ENCODE peak calls at places on chromosomes 16 and 17, in ten cellular contexts. W is testis, P is NB4, X is sigmoid colon, C is adrenal gland, O is H1, G is tibial nerve, A is transverse colon, B is prostate gland, T is heart left ventricle. D is an unnamed sample.

GRCh38 chr17:7858487-7858832 is 657 bp downstream of the CYB5D1 start:
- DNase-seq in W (peak), P (peak), X (peak), C (peak), O (no peak), G (no peak), A (peak), B (no peak), T (no peak), D (peak)

GRCh38 chr16:15542261-15542660 is 100.7 kb downstream of the MARF1 start:
- DNase-seq in W (no peak), P (no peak), X (no peak), C (no peak), O (no peak), G (no peak), A (no peak), B (no peak), T (no peak), D (no peak)

GRCh38 chr16:80047796-80048649 is 447.5 kb upstream of the MAF start:
- DNase-seq in W (no peak), P (no peak), X (no peak), C (no peak), O (no peak), G (no peak), A (no peak), B (no peak), T (no peak), D (no peak)

GRCh38 chr16:77437859-77438258 is 3.0 kb upstream of the ADAMTS18 start:
- DNase-seq in W (no peak), P (peak), X (no peak), C (no peak), O (no peak), G (no peak), A (no peak), B (no peak), T (no peak), D (no peak)

GRCh38 chr17:45050680-45051059 is 762 bp downstream of the DCAKD start:
- DNase-seq in W (no peak), P (peak), X (no peak), C (no peak), O (no peak), G (no peak), A (peak), B (no peak), T (no peak), D (no peak)

GRCh38 chr16:46853713-46854443 is 22.9 kb upstream of the C16orf87 start:
- DNase-seq in W (peak), P (peak), X (peak), C (peak), O (peak), G (peak), A (peak), B (peak), T (peak), D (peak)

GRCh38 chr17:44378171-44378705 is 11.2 kb downstream of the ITGA2B start:
- DNase-seq in W (no peak), P (no peak), X (no peak), C (no peak), O (no peak), G (no peak), A (no peak), B (no peak), T (no peak), D (no peak)

GRCh38 chr17:47847341-47848197 is 3.4 kb downstream of the SP6 start:
- DNase-seq in W (peak), P (no peak), X (no peak), C (no peak), O (peak), G (no peak), A (no peak), B (no peak), T (no peak), D (no peak)

GRCh38 chr17:61420128-61420527 is 20.5 kb downstream of the TBX2 start:
- DNase-seq in W (no peak), P (no peak), X (no peak), C (no peak), O (peak), G (no peak), A (no peak), B (no peak), T (no peak), D (no peak)

GRCh38 chr17:50872710-50873424 is 6.7 kb upstream of the TOB1 start:
- DNase-seq in W (no peak), P (peak), X (peak), C (peak), O (no peak), G (no peak), A (no peak), B (peak), T (no peak), D (no peak)

GRCh38 chr17:51912939-51913338 is 245.6 kb downstream of the CA10 start:
- DNase-seq in W (no peak), P (no peak), X (no peak), C (no peak), O (peak), G (no peak), A (no peak), B (no peak), T (no peak), D (no peak)

GRCh38 chr16:10206215-10206614 is 24.0 kb upstream of the GRIN2A start:
- DNase-seq in W (no peak), P (no peak), X (no peak), C (no peak), O (no peak), G (no peak), A (no peak), B (no peak), T (no peak), D (no peak)

GRCh38 chr16:67942200-67942509 is 1.8 kb downstream of the LCAT start:
- DNase-seq in W (peak), P (peak), X (no peak), C (peak), O (peak), G (no peak), A (no peak), B (no peak), T (no peak), D (no peak)

GRCh38 chr16:71380831-71381230 is 22.3 kb downstream of the CALB2 start:
- DNase-seq in W (no peak), P (no peak), X (no peak), C (no peak), O (no peak), G (no peak), A (no peak), B (no peak), T (no peak), D (no peak)

GRCh38 chr16:8777217-8777616 is 20.2 kb downstream of the TMEM186 start:
- DNase-seq in W (no peak), P (no peak), X (no peak), C (no peak), O (no peak), G (no peak), A (no peak), B (no peak), T (no peak), D (no peak)

GRCh38 chr17:39763046-39763800 is 25.5 kb downstream of the GRB7 start:
- DNase-seq in W (no peak), P (no peak), X (no peak), C (no peak), O (no peak), G (no peak), A (no peak), B (no peak), T (no peak), D (no peak)

GRCh38 chr17:7022791-7023571 is at the start of gene BCL6B:
- DNase-seq in W (no peak), P (no peak), X (no peak), C (peak), O (peak), G (no peak), A (no peak), B (no peak), T (peak), D (peak)

GRCh38 chr17:12985431-12986285 is 32.2 kb downstream of the ELAC2 start:
- DNase-seq in W (no peak), P (no peak), X (no peak), C (no peak), O (no peak), G (no peak), A (no peak), B (no peak), T (peak), D (no peak)

GRCh38 chr17:65698381-65699061 is 137.1 kb upstream of the AXIN2 start:
- DNase-seq in W (no peak), P (no peak), X (no peak), C (no peak), O (no peak), G (no peak), A (no peak), B (no peak), T (no peak), D (no peak)

GRCh38 chr16:1001096-1001495 is 19.5 kb downstream of the SOX8 start:
- DNase-seq in W (no peak), P (no peak), X (no peak), C (no peak), O (no peak), G (no peak), A (no peak), B (no peak), T (no peak), D (no peak)

GRCh38 chr16:12773216-12773615 is 30.5 kb downstream of the CPPED1 start:
- DNase-seq in W (no peak), P (no peak), X (no peak), C (no peak), O (no peak), G (no peak), A (no peak), B (no peak), T (no peak), D (no peak)

GRCh38 chr17:17872468-17873345 is 35.9 kb upstream of the SREBF1 start:
- DNase-seq in W (no peak), P (no peak), X (no peak), C (no peak), O (no peak), G (no peak), A (no peak), B (no peak), T (no peak), D (no peak)

GRCh38 chr16:81469183-81469677 is 24.6 kb downstream of the CMIP start:
- DNase-seq in W (no peak), P (no peak), X (no peak), C (no peak), O (no peak), G (no peak), A (no peak), B (no peak), T (no peak), D (no peak)

GRCh38 chr16:2329532-2329931 is 11.0 kb downstream of the ABCA3 start:
- DNase-seq in W (no peak), P (no peak), X (no peak), C (no peak), O (no peak), G (no peak), A (no peak), B (no peak), T (no peak), D (no peak)

GRCh38 chr17:8384801-8385335 is 1.9 kb upstream of the RPL26 start:
- DNase-seq in W (no peak), P (no peak), X (no peak), C (no peak), O (no peak), G (no peak), A (no peak), B (no peak), T (no peak), D (no peak)

GRCh38 chr16:87733190-87733589 is 32.6 kb downstream of the KLHDC4 start:
- DNase-seq in W (no peak), P (no peak), X (no peak), C (no peak), O (no peak), G (no peak), A (peak), B (no peak), T (no peak), D (no peak)

GRCh38 chr16:84026601-84027000 is 16.0 kb downstream of the SLC38A8 start:
- DNase-seq in W (no peak), P (no peak), X (no peak), C (no peak), O (no peak), G (no peak), A (no peak), B (no peak), T (no peak), D (no peak)

GRCh38 chr17:64123114-64123513 is 6.8 kb downstream of the ERN1 start:
- DNase-seq in W (no peak), P (no peak), X (no peak), C (no peak), O (no peak), G (no peak), A (no peak), B (no peak), T (no peak), D (no peak)
- TF ChIP-seq CTCF in W (no peak), P (no peak), X (no peak), C (no peak), O (no peak), G (no peak), A (no peak), B (no peak), T (no peak), D (no peak)

DNA sequence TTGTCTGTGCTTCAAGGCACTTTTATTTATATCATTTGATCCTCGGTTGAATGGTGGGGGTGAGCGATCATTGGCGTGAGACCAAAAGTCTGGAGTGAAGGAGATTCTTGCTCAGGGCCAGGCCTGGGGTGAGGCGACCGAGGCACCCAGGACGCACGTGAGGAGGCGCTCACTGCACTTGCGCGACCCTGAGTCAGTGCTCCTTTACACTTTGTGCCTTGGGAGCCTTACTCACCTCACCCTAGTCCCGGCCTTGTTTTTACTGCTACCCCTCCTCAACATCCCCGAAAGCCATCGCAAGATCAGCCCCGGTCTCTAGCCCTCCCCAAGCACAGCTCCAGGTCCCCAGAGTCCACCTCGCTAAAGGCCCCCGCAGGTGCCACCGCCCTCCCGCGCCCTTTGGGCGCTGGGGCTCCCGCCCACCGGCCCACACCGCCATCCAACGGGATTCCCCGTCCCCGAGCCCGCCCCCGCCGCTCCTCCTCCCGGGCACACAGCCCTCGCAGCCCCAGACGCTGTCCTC is 496 bp downstream of the EZH1 start:
- DNase-seq in W (peak), P (peak), X (peak), C (peak), O (no peak), G (peak), A (peak), B (peak), T (peak), D (peak)
- TF ChIP-seq POLR2A in W (no peak), P (no peak), X (no peak), C (no peak), O (no peak), G (no peak), A (no peak), B (no peak), T (no peak), D (no peak)

GRCh38 chr16:31713945-31714898 is 159.4 kb upstream of the ZNF267 start:
- DNase-seq in W (no peak), P (peak), X (no peak), C (no peak), O (peak), G (no peak), A (no peak), B (no peak), T (no peak), D (no peak)

GRCh38 chr16:31714899-31715504 is 158.6 kb upstream of the ZNF267 start:
- DNase-seq in W (no peak), P (no peak), X (no peak), C (no peak), O (no peak), G (no peak), A (no peak), B (no peak), T (no peak), D (no peak)

GRCh38 chr16:31712064-31712540 is 161.5 kb upstream of the ZNF267 start:
- DNase-seq in W (no peak), P (no peak), X (no peak), C (no peak), O (no peak), G (no peak), A (no peak), B (no peak), T (no peak), D (no peak)

GRCh38 chr16:31711344-31711845 is 162.2 kb upstream of the ZNF267 start:
- DNase-seq in W (no peak), P (no peak), X (no peak), C (no peak), O (no peak), G (no peak), A (no peak), B (no peak), T (no peak), D (no peak)

DNA sequence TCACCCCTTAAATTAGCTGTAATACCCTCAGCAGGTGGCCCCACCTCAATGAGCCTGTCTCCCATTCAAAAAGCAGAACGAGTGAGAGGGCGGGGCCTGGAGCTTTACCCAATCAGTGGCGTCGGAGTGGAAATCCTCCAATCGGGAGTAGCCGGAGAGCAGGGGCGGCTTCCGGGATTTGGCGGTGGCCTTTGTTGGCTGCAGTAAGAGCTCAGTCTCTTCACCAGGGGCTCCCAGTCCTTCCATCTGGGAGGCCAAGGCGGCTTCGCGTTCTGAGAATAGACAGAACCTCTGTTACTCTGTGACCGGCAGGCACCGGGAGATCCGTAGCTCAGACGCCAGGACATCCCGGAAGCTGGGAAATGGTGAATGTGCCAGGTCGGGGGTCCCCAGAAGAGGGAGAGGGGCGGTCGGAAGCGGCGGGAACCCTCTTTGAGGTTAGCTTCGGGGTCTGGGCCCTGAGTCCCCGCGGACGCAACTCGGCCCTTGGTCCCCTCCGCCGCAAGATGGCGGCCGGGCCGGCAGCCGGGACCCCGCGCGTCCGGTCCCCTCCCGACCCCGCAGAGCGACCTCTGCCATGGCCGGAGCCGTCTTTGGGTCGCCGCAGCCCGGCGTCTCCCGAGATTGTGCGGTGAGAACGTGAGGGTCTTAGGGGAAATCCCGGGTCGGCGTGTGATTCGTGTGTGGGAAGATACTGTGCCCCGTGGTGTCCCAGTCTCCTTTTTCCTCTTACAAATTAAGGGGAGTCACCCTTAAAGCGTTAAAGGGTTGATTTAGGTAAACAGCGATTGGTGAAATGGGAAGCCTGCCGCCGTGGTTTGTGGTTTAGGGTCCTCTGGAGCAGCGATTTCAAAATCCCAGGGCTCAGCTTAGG is 160.3 kb upstream of the ZNF267 start:
- DNase-seq in W (peak), P (peak), X (peak), C (peak), O (peak), G (peak), A (peak), B (peak), T (peak), D (peak)
- TF ChIP-seq CTCF in W (no peak), P (no peak), X (no peak), C (no peak), O (no peak), G (no peak), A (no peak), B (no peak), T (peak), D (no peak)

GRCh38 chr17:58679263-58680037 is 12.4 kb downstream of the TEX14 start:
- DNase-seq in W (no peak), P (peak), X (no peak), C (no peak), O (no peak), G (no peak), A (no peak), B (no peak), T (no peak), D (no peak)
- TF ChIP-seq POLR2A in W (no peak), P (peak), X (no peak), C (no peak), O (peak), G (peak), A (no peak), B (no peak), T (no peak), D (no peak)

GRCh38 chr17:4620531-4621101 is 20.9 kb downstream of the ALOX15 start:
- DNase-seq in W (no peak), P (no peak), X (no peak), C (no peak), O (no peak), G (no peak), A (no peak), B (no peak), T (no peak), D (no peak)
- TF ChIP-seq CTCF in W (no peak), P (no peak), X (no peak), C (no peak), O (no peak), G (no peak), A (no peak), B (no peak), T (no peak), D (no peak)

GRCh38 chr16:85054948-85055502 is 27.4 kb downstream of the KIAA0513 start:
- DNase-seq in W (no peak), P (no peak), X (no peak), C (no peak), O (no peak), G (no peak), A (no peak), B (no peak), T (no peak), D (no peak)

GRCh38 chr16:85057212-85057889 is 29.8 kb downstream of the KIAA0513 start:
- DNase-seq in W (no peak), P (no peak), X (no peak), C (no peak), O (no peak), G (no peak), A (no peak), B (no peak), T (no peak), D (no peak)

GRCh38 chr16:85056211-85056748 is 28.7 kb downstream of the KIAA0513 start:
- DNase-seq in W (no peak), P (peak), X (no peak), C (peak), O (no peak), G (no peak), A (no peak), B (no peak), T (no peak), D (peak)

GRCh38 chr16:85057948-85058347 is 30.4 kb downstream of the KIAA0513 start:
- DNase-seq in W (no peak), P (no peak), X (no peak), C (no peak), O (no peak), G (no peak), A (no peak), B (no peak), T (no peak), D (no peak)

DNA sequence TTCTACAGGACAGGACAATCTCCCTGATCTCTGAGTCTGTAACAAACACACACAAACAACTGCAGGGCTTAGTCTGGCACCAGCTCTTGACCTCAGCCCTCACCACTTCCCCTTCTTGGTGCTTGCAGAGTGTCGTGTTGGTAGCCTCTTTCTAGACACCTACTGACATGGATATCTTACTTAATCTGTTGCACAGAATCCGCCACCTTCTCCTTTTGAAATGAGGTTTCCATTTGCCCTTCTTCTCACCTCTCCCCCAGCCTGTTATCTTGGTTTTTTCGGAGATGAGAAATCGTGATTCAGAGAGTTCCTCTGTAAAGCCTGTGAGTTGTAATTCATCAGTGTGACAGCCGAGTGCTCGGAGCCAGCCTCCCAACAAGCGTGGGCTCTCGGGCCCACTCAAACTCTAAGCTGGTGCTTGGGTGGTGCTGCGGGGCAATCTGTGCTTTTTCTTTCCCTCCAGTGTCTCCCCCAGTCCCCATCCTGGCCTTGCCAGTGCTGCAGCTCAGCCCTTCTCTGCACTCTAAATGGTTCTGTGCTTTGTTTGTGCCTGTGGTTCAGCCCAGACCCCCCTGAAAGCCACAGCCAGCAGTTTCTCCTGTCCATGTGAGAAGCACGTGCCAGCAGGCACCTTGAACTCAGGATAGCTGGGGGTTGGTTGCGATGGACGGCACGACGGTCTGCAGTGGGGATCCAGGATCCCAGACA is 28.1 kb downstream of the KIAA0513 start:
- DNase-seq in W (peak), P (peak), X (no peak), C (peak), O (no peak), G (no peak), A (peak), B (peak), T (peak), D (peak)
- TF ChIP-seq POLR2A in W (no peak), P (no peak), X (no peak), C (no peak), O (no peak), G (no peak), A (peak), B (no peak), T (no peak), D (no peak)

D was measured in uterus.